ENCODE peak calls at places on chromosomes 4 and X, in five cellular contexts. U, W, S, K and N are unnamed samples.

GRCh38 chrX:155611302-155611701 is 1.4 kb downstream of the TMLHE start:
- DNase-seq in U (no peak), W (no peak), S (no peak), K (no peak), N (no peak)

GRCh38 chr4:159046683-159047082 is 56.2 kb upstream of the RAPGEF2 start:
- DNase-seq in U (no peak), W (no peak), S (no peak), K (peak; percentile 19), N (no peak)

GRCh38 chr4:8598391-8599090 is 6.0 kb downstream of the CPZ start:
- DNase-seq in U (no peak), W (no peak), S (no peak), K (no peak), N (no peak)

GRCh38 chr4:118076958-118077766 is 42.9 kb downstream of the NDST3 start:
- DNase-seq in U (peak; percentile 40), W (no peak), S (peak; percentile 51), K (peak; percentile 22), N (peak; percentile 59)

GRCh38 chr4:23135792-23136645 is 443.3 kb downstream of the GBA3 start:
- DNase-seq in U (peak; percentile 22), W (peak; percentile 61), S (peak; percentile 31), K (peak; percentile 48), N (peak; percentile 64)

GRCh38 chrX:128020701-128021100 is 31.5 kb downstream of the ACTRT1 start:
- DNase-seq in U (no peak), W (no peak), S (no peak), K (no peak), N (peak; percentile 84)

GRCh38 chr4:181966084-181966483 is 277.1 kb upstream of the TENM3 start:
- DNase-seq in U (no peak), W (no peak), S (peak; percentile 92), K (peak; percentile 76), N (peak; percentile 14)

GRCh38 chr4:55358668-55359067 is 12.6 kb downstream of the SRD5A3 start:
- DNase-seq in U (no peak), W (no peak), S (peak; percentile 76), K (peak; percentile 75), N (peak; percentile 94)

GRCh38 chr4:162837679-162838078 is 329.0 kb downstream of the NAF1 start:
- DNase-seq in U (no peak), W (no peak), S (no peak), K (no peak), N (no peak)

GRCh38 chr4:2103127-2103842 is 44.2 kb downstream of the NAT8L start:
- DNase-seq in U (no peak), W (no peak), S (no peak), K (no peak), N (no peak)

GRCh38 chr4:69888336-69888735 is 28.4 kb upstream of the SULT1E1 start:
- DNase-seq in U (no peak), W (no peak), S (no peak), K (no peak), N (no peak)

GRCh38 chr4:14856076-14856926 is 146.0 kb upstream of the CPEB2 start:
- DNase-seq in U (no peak), W (no peak), S (peak; percentile 99), K (peak; percentile 99), N (peak; percentile 99)

GRCh38 chr4:4344915-4345527 is 41.9 kb upstream of the NSG1 start:
- DNase-seq in U (no peak), W (no peak), S (no peak), K (no peak), N (no peak)

GRCh38 chr4:21845663-21846062 is 102.9 kb downstream of the KCNIP4 start:
- DNase-seq in U (no peak), W (no peak), S (peak; percentile 42), K (no peak), N (no peak)

GRCh38 chr4:121555315-121556107 is 141.3 kb downstream of the ANXA5 start:
- DNase-seq in U (no peak), W (no peak), S (no peak), K (no peak), N (no peak)

GRCh38 chr4:99383833-99384392 is 31.4 kb upstream of the ADH1C start:
- DNase-seq in U (peak; percentile 52), W (no peak), S (peak; percentile 58), K (no peak), N (peak; percentile 8)

GRCh38 chr4:38109896-38110295 is 149.7 kb downstream of the PTTG2 start:
- DNase-seq in U (peak; percentile 46), W (no peak), S (no peak), K (no peak), N (no peak)

GRCh38 chrX:6456196-6456595 is 78.7 kb downstream of the VCX3A start:
- DNase-seq in U (no peak), W (no peak), S (no peak), K (no peak), N (no peak)

GRCh38 chrX:97672608-97673007 is 788.9 kb downstream of the RPA4 start:
- DNase-seq in U (no peak), W (no peak), S (no peak), K (no peak), N (no peak)

GRCh38 chr4:64341711-64342110 is 67.5 kb downstream of the TECRL start:
- DNase-seq in U (no peak), W (peak; percentile 88), S (no peak), K (no peak), N (no peak)

GRCh38 chrX:74351760-74352159 is 47.8 kb downstream of the ZCCHC13 start:
- DNase-seq in U (no peak), W (no peak), S (peak; percentile 38), K (peak; percentile 16), N (no peak)

GRCh38 chrX:131791608-131792355 is 231.3 kb upstream of the STK26 start:
- DNase-seq in U (no peak), W (no peak), S (no peak), K (no peak), N (no peak)

GRCh38 chr4:2811830-2812599 is 19.1 kb downstream of the SH3BP2 start:
- DNase-seq in U (peak; percentile 57), W (peak; percentile 20), S (peak; percentile 87), K (peak; percentile 89), N (no peak)